ENCODE peak calls at places on chromosomes 6 and 20, in eight cellular contexts. K is activated CD4-positive, alpha-beta T cell treated with anti-CD3 and anti-CD28 coated beads, Interleukin-2, amount 50 U/mL, for 48 hours; E is NCI-H1105; Y is ovary; H is COR-L47; I is HT1080; G is cerebellum; P is amniotic stem cell. Q is an unnamed sample.

GRCh38 chr20:63103402-63104311 is 96.9 kb upstream of the BHLHE23 start:
- DNase-seq in P (no peak), H (no peak), Y (no peak), K (no peak), G (no peak), E (no peak), I (no peak), Q (peak)

GRCh38 chr6:170074907-170075306 is 216.0 kb downstream of the DLL1 start:
- DNase-seq in E (no peak), P (no peak), H (no peak), K (no peak), I (no peak), G (no peak), Y (peak), Q (no peak)

GRCh38 chr20:11979306-11980128 is 61.8 kb downstream of the BTBD3 start:
- DNase-seq in P (no peak), E (no peak), Y (no peak), H (peak), I (no peak), G (peak), K (no peak), Q (no peak)

GRCh38 chr20:39986231-39986904 is 702.7 kb downstream of the MAFB start:
- DNase-seq in E (peak), K (no peak), Y (peak), H (no peak), G (no peak), I (peak), P (no peak), Q (no peak)

GRCh38 chr6:1695546-1696494 is 86.1 kb downstream of the FOXC1 start:
- DNase-seq in E (no peak), I (no peak), Y (no peak), G (no peak), H (no peak), P (no peak), K (no peak), Q (no peak)

GRCh38 chr6:19851273-19852089 is 14.3 kb downstream of the ID4 start:
- DNase-seq in H (peak), Y (no peak), P (peak), I (peak), K (no peak), E (peak), G (peak), Q (peak)

GRCh38 chr20:34022154-34022842 is 28.6 kb downstream of the RALY start:
- DNase-seq in K (no peak), I (peak), Y (no peak), E (no peak), H (no peak), P (no peak), G (no peak), Q (peak)

GRCh38 chr6:87279051-87279595 is 43.3 kb upstream of the SMIM8 start:
- DNase-seq in K (no peak), P (no peak), E (no peak), H (no peak), Y (no peak), I (no peak), G (no peak), Q (no peak)

GRCh38 chr20:37940161-37940560 is 37.2 kb downstream of the VSTM2L start:
- DNase-seq in E (no peak), P (no peak), Y (no peak), K (no peak), G (no peak), H (no peak), I (no peak), Q (no peak)

GRCh38 chr6:12163744-12164507 is 126.2 kb upstream of the EDN1 start:
- DNase-seq in G (no peak), E (no peak), P (no peak), I (no peak), H (no peak), K (no peak), Y (no peak), Q (no peak)

GRCh38 chr20:49323622-49324238 is 45.9 kb upstream of the ZNFX1 start:
- DNase-seq in P (peak), E (no peak), I (peak), G (no peak), Y (no peak), K (peak), H (peak), Q (peak)

GRCh38 chr20:25285856-25286798 is 38.2 kb downstream of the PYGB start:
- DNase-seq in Y (peak), P (no peak), H (no peak), K (no peak), G (no peak), E (no peak), I (no peak), Q (no peak)

GRCh38 chr6:13924146-13924948 is 405 bp upstream of the RNF182 start:
- DNase-seq in G (peak), H (peak), P (peak), I (peak), K (peak), Y (peak), E (peak), Q (peak)

GRCh38 chr20:2387180-2387577 is 6.5 kb downstream of the TGM6 start:
- DNase-seq in I (peak), E (peak), P (no peak), K (peak), H (no peak), G (no peak), Y (no peak), Q (peak)

GRCh38 chr6:167150815-167151557 is 6.8 kb downstream of the GPR31 start:
- DNase-seq in E (no peak), P (no peak), Y (no peak), K (peak), H (no peak), G (no peak), I (peak), Q (no peak)

GRCh38 chr6:39228111-39228971 is 934 bp downstream of the KCNK5 start:
- DNase-seq in P (no peak), E (no peak), H (no peak), G (no peak), K (peak), I (no peak), Y (peak), Q (no peak)

GRCh38 chr6:71420693-71421328 is 132.2 kb downstream of the OGFRL1 start:
- DNase-seq in I (peak), Y (peak), K (peak), E (peak), P (peak), G (peak), H (peak), Q (peak)

GRCh38 chr20:44218441-44218840 is 7.9 kb upstream of the OSER1 start:
- DNase-seq in G (no peak), Y (no peak), E (no peak), I (no peak), K (peak), P (no peak), H (no peak), Q (no peak)

GRCh38 chr6:958531-958930 is 265.6 kb upstream of the EXOC2 start:
- DNase-seq in P (peak), H (no peak), G (no peak), K (no peak), I (peak), Y (no peak), E (no peak), Q (peak)

GRCh38 chr6:72646604-72647485 is 25.0 kb downstream of the KCNQ5 start:
- DNase-seq in Y (no peak), H (no peak), P (no peak), G (no peak), I (peak), E (no peak), K (no peak), Q (no peak)

GRCh38 chr6:100464910-100465700 is at the start of gene SIM1:
- DNase-seq in G (peak), P (no peak), E (no peak), I (no peak), H (no peak), K (no peak), Y (no peak), Q (peak)

GRCh38 chr20:59733326-59733725 is 129.0 kb downstream of the PHACTR3 start:
- DNase-seq in Y (no peak), G (no peak), E (no peak), K (no peak), P (no peak), I (no peak), H (no peak), Q (no peak)

GRCh38 chr20:37755665-37756064 is 61.8 kb downstream of the CTNNBL1 start:
- DNase-seq in P (no peak), K (no peak), E (no peak), Y (no peak), G (peak), I (no peak), H (peak), Q (no peak)

GRCh38 chr20:46458891-46459750 is 52.7 kb upstream of the ELMO2 start:
- DNase-seq in P (no peak), E (peak), Y (peak), H (peak), I (no peak), G (peak), K (peak), Q (no peak)

GRCh38 chr6:36323062-36323461 is 13.6 kb downstream of the BNIP5 start:
- DNase-seq in I (no peak), E (no peak), H (peak), P (no peak), G (peak), K (no peak), Y (no peak), Q (no peak)

GRCh38 chr20:59006864-59007757 is at the start of gene CTSZ:
- DNase-seq in I (peak), H (no peak), K (peak), E (no peak), P (no peak), G (peak), Y (peak), Q (peak)

GRCh38 chr20:20712004-20712473 is 405 bp downstream of the RALGAPA2 start:
- DNase-seq in K (peak), I (no peak), E (peak), G (peak), H (peak), Y (no peak), P (no peak), Q (peak)